ENCODE peak calls at places on chromosomes 6 and 20, in six cellular contexts. One of them, this sample, is unnamed.

GRCh38 chr6:52554684-52555280 is 22.1 kb downstream of the TRAM2 start:
- DNase-seq in pancreas: no peak
- DNase-seq in IMR-90: no peak
- DNase-seq in skeletal muscle cell: no peak
- DNase-seq in effector memory CD4-positive, alpha-beta T cell: no peak
- DNase-seq in heart right ventricle: no peak
- DNase-seq in this sample: no peak

GRCh38 chr6:26437550-26437949 is 2.8 kb upstream of the BTN3A3 start:
- DNase-seq in effector memory CD4-positive, alpha-beta T cell: no peak
- DNase-seq in pancreas: no peak
- DNase-seq in heart right ventricle: no peak
- DNase-seq in skeletal muscle cell: no peak
- DNase-seq in IMR-90: no peak
- DNase-seq in this sample: no peak

GRCh38 chr6:63624091-63624490 is 11.5 kb upstream of the PHF3 start:
- DNase-seq in IMR-90: no peak
- DNase-seq in heart right ventricle: no peak
- DNase-seq in skeletal muscle cell: no peak
- DNase-seq in effector memory CD4-positive, alpha-beta T cell: no peak
- DNase-seq in pancreas: no peak
- DNase-seq in this sample: no peak

GRCh38 chr6:130365166-130366010 is 429 bp upstream of the TMEM200A start:
- DNase-seq in pancreas: peak
- DNase-seq in heart right ventricle: peak
- DNase-seq in skeletal muscle cell: no peak
- DNase-seq in effector memory CD4-positive, alpha-beta T cell: peak
- DNase-seq in IMR-90: peak
- DNase-seq in this sample: peak

GRCh38 chr6:56772737-56773184 is 130.1 kb upstream of the DST start:
- DNase-seq in pancreas: no peak
- DNase-seq in heart right ventricle: no peak
- DNase-seq in effector memory CD4-positive, alpha-beta T cell: no peak
- DNase-seq in skeletal muscle cell: peak
- DNase-seq in IMR-90: peak
- DNase-seq in this sample: no peak

GRCh38 chr6:146194434-146194833 is 165.6 kb downstream of the GRM1 start:
- DNase-seq in pancreas: no peak
- DNase-seq in heart right ventricle: no peak
- DNase-seq in skeletal muscle cell: no peak
- DNase-seq in IMR-90: no peak
- DNase-seq in effector memory CD4-positive, alpha-beta T cell: no peak
- DNase-seq in this sample: no peak

GRCh38 chr20:35917077-35917476 is 37.2 kb downstream of the SCAND1 start:
- DNase-seq in pancreas: no peak
- DNase-seq in IMR-90: no peak
- DNase-seq in skeletal muscle cell: no peak
- DNase-seq in effector memory CD4-positive, alpha-beta T cell: no peak
- DNase-seq in heart right ventricle: no peak
- DNase-seq in this sample: no peak

GRCh38 chr6:151388997-151389639 is 2.2 kb downstream of the ZBTB2 start:
- DNase-seq in heart right ventricle: no peak
- DNase-seq in pancreas: no peak
- DNase-seq in IMR-90: no peak
- DNase-seq in effector memory CD4-positive, alpha-beta T cell: no peak
- DNase-seq in skeletal muscle cell: no peak
- DNase-seq in this sample: no peak

GRCh38 chr6:138499303-138499991 is at the start of gene NHSL1:
- DNase-seq in skeletal muscle cell: no peak
- DNase-seq in IMR-90: peak
- DNase-seq in heart right ventricle: no peak
- DNase-seq in pancreas: peak
- DNase-seq in effector memory CD4-positive, alpha-beta T cell: no peak
- DNase-seq in this sample: peak

GRCh38 chr6:1840491-1841121 is 230.9 kb downstream of the FOXC1 start:
- DNase-seq in heart right ventricle: no peak
- DNase-seq in IMR-90: no peak
- DNase-seq in pancreas: peak
- DNase-seq in effector memory CD4-positive, alpha-beta T cell: no peak
- DNase-seq in skeletal muscle cell: no peak
- DNase-seq in this sample: no peak

GRCh38 chr6:75761489-75761888 is 12.4 kb downstream of the MYO6 start:
- DNase-seq in skeletal muscle cell: no peak
- DNase-seq in heart right ventricle: no peak
- DNase-seq in IMR-90: no peak
- DNase-seq in pancreas: no peak
- DNase-seq in effector memory CD4-positive, alpha-beta T cell: no peak
- DNase-seq in this sample: no peak

GRCh38 chr6:36851149-36851614 is 11.9 kb upstream of the CPNE5 start:
- DNase-seq in pancreas: peak
- DNase-seq in effector memory CD4-positive, alpha-beta T cell: no peak
- DNase-seq in heart right ventricle: no peak
- DNase-seq in skeletal muscle cell: peak
- DNase-seq in IMR-90: peak
- DNase-seq in this sample: peak

GRCh38 chr6:150471276-150471675 is 102.5 kb downstream of the IYD start:
- DNase-seq in skeletal muscle cell: no peak
- DNase-seq in effector memory CD4-positive, alpha-beta T cell: no peak
- DNase-seq in heart right ventricle: no peak
- DNase-seq in pancreas: no peak
- DNase-seq in IMR-90: no peak
- DNase-seq in this sample: no peak

GRCh38 chr6:4727671-4728435 is 48.4 kb upstream of the CDYL start:
- DNase-seq in IMR-90: no peak
- DNase-seq in effector memory CD4-positive, alpha-beta T cell: no peak
- DNase-seq in heart right ventricle: no peak
- DNase-seq in skeletal muscle cell: no peak
- DNase-seq in pancreas: no peak
- DNase-seq in this sample: peak

GRCh38 chr20:8127553-8128255 is 4.4 kb upstream of the PLCB1 start:
- DNase-seq in heart right ventricle: no peak
- DNase-seq in pancreas: no peak
- DNase-seq in skeletal muscle cell: no peak
- DNase-seq in effector memory CD4-positive, alpha-beta T cell: no peak
- DNase-seq in IMR-90: peak
- DNase-seq in this sample: no peak

GRCh38 chr6:36985384-36985962 is 523 bp downstream of the MTCH1 start:
- DNase-seq in pancreas: peak
- DNase-seq in heart right ventricle: no peak
- DNase-seq in effector memory CD4-positive, alpha-beta T cell: peak
- DNase-seq in skeletal muscle cell: no peak
- DNase-seq in IMR-90: no peak
- DNase-seq in this sample: no peak

GRCh38 chr6:95081231-95081630 is 496.1 kb upstream of the MANEA start:
- DNase-seq in IMR-90: no peak
- DNase-seq in skeletal muscle cell: no peak
- DNase-seq in effector memory CD4-positive, alpha-beta T cell: no peak
- DNase-seq in heart right ventricle: no peak
- DNase-seq in pancreas: no peak
- DNase-seq in this sample: no peak

DNA sequence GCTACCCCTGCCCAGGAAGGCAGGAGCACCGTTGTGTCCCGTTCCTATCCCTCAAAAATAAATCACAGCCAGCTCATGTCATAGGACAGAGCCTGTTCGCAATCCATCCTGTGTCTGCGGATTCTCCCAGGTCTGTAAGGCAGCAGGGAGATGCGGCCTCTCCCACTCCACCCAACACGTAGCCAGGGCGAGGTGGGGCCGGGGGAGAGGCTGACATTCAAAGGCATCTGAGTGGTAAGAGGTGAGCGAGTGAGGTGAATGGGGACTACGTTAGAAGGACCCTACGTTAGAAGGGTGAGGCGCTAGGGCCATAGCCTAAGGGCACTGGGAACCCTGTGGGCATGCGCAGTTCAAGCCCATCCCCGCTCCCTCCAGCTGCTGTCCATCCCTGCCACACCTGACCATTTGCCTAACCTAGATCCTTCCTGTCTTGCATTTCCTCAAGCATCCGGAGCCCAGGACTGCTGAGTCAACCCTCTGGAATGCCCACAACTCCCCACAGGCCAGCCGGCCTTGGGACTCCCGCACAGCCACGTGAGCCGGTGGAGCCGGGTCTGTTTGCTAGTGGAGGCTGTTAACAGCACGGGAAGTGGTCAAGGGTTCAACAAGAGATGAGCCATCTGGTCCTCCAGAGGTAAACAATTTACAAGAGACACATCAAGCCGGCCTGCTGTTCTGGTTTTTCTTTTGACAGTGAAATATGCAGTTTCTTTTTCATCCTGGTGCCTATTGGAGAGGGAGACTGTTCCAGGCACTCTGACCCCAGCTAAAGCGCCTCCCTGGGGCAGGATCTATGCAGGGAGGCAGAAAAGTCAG is 45.9 kb downstream of the RIPOR3 start:
- DNase-seq in skeletal muscle cell: peak
- DNase-seq in heart right ventricle: peak
- DNase-seq in effector memory CD4-positive, alpha-beta T cell: no peak
- DNase-seq in pancreas: peak
- DNase-seq in IMR-90: peak
- DNase-seq in this sample: peak
- H3K4me3 ChIP-seq in skeletal muscle cell: no peak
- H3K4me3 ChIP-seq in heart right ventricle: no peak
- H3K4me3 ChIP-seq in effector memory CD4-positive, alpha-beta T cell: no peak
- H3K4me3 ChIP-seq in pancreas: no peak
- H3K4me3 ChIP-seq in IMR-90: no peak
- H3K4me3 ChIP-seq in this sample: no peak

DNA sequence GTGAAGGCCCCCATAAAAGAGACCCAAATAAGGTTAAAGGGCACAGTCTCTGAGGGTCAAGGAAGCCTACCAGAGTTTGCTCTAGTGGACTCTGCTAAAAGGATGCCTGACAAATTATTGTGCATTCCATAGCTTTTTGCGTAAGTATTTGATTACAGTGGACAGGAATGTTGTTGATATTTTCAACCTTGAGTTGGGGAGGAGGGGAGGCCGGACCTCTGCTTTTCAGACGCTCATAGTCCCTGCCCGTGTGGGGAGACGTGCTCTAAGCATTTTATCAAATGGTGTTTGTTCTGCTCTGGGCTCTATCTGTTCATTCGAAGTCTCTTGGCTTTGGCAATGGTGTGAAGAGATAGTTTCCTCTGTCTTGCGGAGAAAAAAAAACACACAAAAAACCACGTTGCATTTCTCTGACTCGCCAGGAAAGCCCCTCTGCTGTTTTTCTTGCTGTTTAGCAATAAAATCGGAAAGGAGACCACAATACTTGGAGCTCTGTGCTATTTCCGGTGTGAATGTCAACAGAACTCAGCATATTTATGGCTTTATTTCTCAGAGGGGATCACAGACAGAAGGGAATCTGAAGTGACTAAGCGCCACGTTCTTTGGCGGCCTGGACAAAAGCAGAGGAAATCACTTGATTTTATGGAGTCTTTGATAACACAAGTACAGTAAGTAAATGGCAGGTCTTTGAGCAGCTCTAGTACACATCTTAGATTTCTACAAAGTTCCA is 159.8 kb downstream of the ZFP64 start:
- DNase-seq in heart right ventricle: no peak
- DNase-seq in pancreas: no peak
- DNase-seq in effector memory CD4-positive, alpha-beta T cell: no peak
- DNase-seq in IMR-90: peak
- DNase-seq in skeletal muscle cell: peak
- DNase-seq in this sample: peak
- H3K4me3 ChIP-seq in heart right ventricle: no peak
- H3K4me3 ChIP-seq in pancreas: no peak
- H3K4me3 ChIP-seq in effector memory CD4-positive, alpha-beta T cell: no peak
- H3K4me3 ChIP-seq in IMR-90: no peak
- H3K4me3 ChIP-seq in skeletal muscle cell: no peak
- H3K4me3 ChIP-seq in this sample: no peak

GRCh38 chr6:162999575-163000285 is 272.0 kb downstream of the PACRG start:
- DNase-seq in heart right ventricle: no peak
- DNase-seq in IMR-90: peak
- DNase-seq in effector memory CD4-positive, alpha-beta T cell: no peak
- DNase-seq in skeletal muscle cell: peak
- DNase-seq in pancreas: no peak
- DNase-seq in this sample: no peak
- H3K4me3 ChIP-seq in heart right ventricle: no peak
- H3K4me3 ChIP-seq in IMR-90: no peak
- H3K4me3 ChIP-seq in effector memory CD4-positive, alpha-beta T cell: no peak
- H3K4me3 ChIP-seq in skeletal muscle cell: no peak
- H3K4me3 ChIP-seq in pancreas: no peak
- H3K4me3 ChIP-seq in this sample: no peak

DNA sequence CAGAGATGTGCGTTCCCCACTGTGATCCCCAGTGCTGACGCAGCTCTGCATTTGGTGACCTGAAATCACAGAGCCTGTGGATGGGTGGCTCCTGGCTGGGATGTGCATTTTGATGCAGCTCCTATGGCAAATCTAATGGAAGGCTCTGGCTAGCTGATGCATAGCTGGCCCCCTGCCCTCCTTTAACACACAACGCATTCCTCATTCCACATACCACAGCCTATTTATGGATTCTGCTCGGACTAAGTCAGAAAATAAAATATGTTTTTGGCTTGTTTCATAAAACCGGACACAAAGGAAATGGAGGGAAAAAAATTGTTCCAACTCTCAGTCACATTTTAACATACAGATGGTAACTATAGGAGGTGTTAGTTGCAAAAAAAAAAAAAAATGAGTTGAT is 215.2 kb downstream of the HDGFL1 start:
- DNase-seq in pancreas: no peak
- DNase-seq in effector memory CD4-positive, alpha-beta T cell: no peak
- DNase-seq in IMR-90: peak
- DNase-seq in skeletal muscle cell: no peak
- DNase-seq in heart right ventricle: no peak
- DNase-seq in this sample: no peak
- H3K4me3 ChIP-seq in pancreas: no peak
- H3K4me3 ChIP-seq in effector memory CD4-positive, alpha-beta T cell: no peak
- H3K4me3 ChIP-seq in IMR-90: no peak
- H3K4me3 ChIP-seq in skeletal muscle cell: no peak
- H3K4me3 ChIP-seq in heart right ventricle: no peak
- H3K4me3 ChIP-seq in this sample: no peak

This sample was measured in mucosa of descending colon.